ENCODE peak calls at places on chromosome 11, in six cellular contexts. R, I, G, A, O and N are unnamed samples.

GRCh38 chr11:117181586-117182550 is 3.3 kb downstream of the SIDT2 start:
- DNase-seq in O (no peak), G (peak; percentile 57), A (no peak), I (peak; percentile 7), R (no peak), N (peak; percentile 65)

GRCh38 chr11:93370260-93370659 is 39.7 kb downstream of the DEUP1 start:
- DNase-seq in A (no peak), I (no peak), R (peak; percentile 37), G (no peak), O (no peak), N (no peak)

GRCh38 chr11:27055065-27055682 is 14.6 kb downstream of the BBOX1 start:
- DNase-seq in R (peak; percentile 60), A (no peak), I (peak; percentile 46), O (no peak), G (no peak), N (no peak)

GRCh38 chr11:44949160-44950035 is 1.3 kb downstream of the TP53I11 start:
- DNase-seq in R (no peak), A (peak; percentile 61), G (no peak), I (peak; percentile 79), O (peak; percentile 88), N (no peak)

GRCh38 chr11:65719887-65720236 is 736 bp downstream of the RNASEH2C start:
- DNase-seq in G (no peak), A (peak; percentile 49), I (no peak), O (no peak), R (peak; percentile 49), N (no peak)

GRCh38 chr11:125164422-125165110 is at the start of gene PKNOX2:
- DNase-seq in O (peak; percentile 88), R (peak; percentile 89), G (peak; percentile 81), I (peak; percentile 58), A (peak; percentile 68), N (peak; percentile 97)

GRCh38 chr11:125332821-125333220 is 163.2 kb downstream of the FEZ1 start:
- DNase-seq in G (no peak), O (peak; percentile 61), I (no peak), A (no peak), R (no peak), N (no peak)

GRCh38 chr11:76107946-76108345 is 98.4 kb downstream of the WNT11 start:
- DNase-seq in G (no peak), A (no peak), O (no peak), I (no peak), R (no peak), N (no peak)

GRCh38 chr11:114219559-114220349 is 76.4 kb upstream of the NNMT start:
- DNase-seq in G (peak; percentile 73), A (no peak), O (no peak), I (no peak), R (no peak), N (no peak)

GRCh38 chr11:47551086-47551485 is 1.8 kb downstream of the CELF1 start:
- DNase-seq in A (no peak), O (no peak), I (no peak), R (peak; percentile 35), G (no peak), N (no peak)
- TF ChIP-seq CTCF in A (no peak), O (peak; percentile 9), I (no peak), R (peak; percentile 29), G (no peak), N (peak; percentile 44)

GRCh38 chr11:12664410-12664809 is 9.8 kb upstream of the TEAD1 start:
- DNase-seq in A (no peak), O (no peak), I (no peak), G (no peak), R (no peak), N (no peak)
- TF ChIP-seq CTCF in A (no peak), O (no peak), I (no peak), G (no peak), R (no peak), N (no peak)

GRCh38 chr11:119316729-119317591 is at the start of gene MCAM:
- DNase-seq in A (no peak), O (no peak), G (no peak), I (no peak), R (peak; percentile 55), N (no peak)

GRCh38 chr11:119314748-119315138 is 2.2 kb downstream of the MCAM start:
- DNase-seq in A (no peak), G (no peak), O (no peak), I (no peak), R (no peak), N (no peak)

GRCh38 chr11:119317592-119318239 is 786 bp upstream of the MCAM start:
- DNase-seq in G (no peak), R (no peak), I (no peak), A (no peak), O (no peak), N (no peak)

GRCh38 chr11:119316017-119316728 is 757 bp downstream of the MCAM start:
- DNase-seq in A (no peak), G (no peak), I (no peak), R (no peak), O (no peak), N (peak; percentile 95)

GRCh38 chr11:119315139-119316016 is 1.6 kb downstream of the MCAM start:
- DNase-seq in R (peak; percentile 53), O (peak; percentile 87), A (no peak), I (no peak), G (no peak), N (no peak)
- TF ChIP-seq CTCF in R (peak; percentile 21), O (no peak), A (no peak), I (no peak), G (no peak), N (peak; percentile 29)

DNA sequence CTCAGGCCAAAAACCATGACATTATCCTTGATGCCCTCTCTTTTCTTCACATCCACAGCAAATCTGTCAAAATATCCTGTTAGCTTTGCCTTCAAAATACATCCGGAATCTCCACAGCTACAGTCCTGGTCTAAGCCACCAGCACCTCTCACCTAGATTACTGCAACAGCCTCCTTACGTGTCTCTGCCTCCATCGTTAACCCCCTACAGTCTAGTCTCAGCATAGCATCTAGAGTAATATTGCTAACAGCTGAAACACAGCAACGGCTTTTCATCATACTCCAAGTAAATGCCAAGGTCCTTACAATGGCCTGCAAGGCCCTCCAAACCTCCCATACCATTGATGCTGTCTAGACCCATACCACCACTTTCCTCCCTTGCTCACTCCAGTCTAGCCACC is 4.4 kb downstream of the TSG101 start:
- DNase-seq in O (no peak), R (peak; percentile 24), I (no peak), G (no peak), A (no peak), N (no peak)
- TF ChIP-seq CTCF in O (no peak), R (no peak), I (no peak), G (no peak), A (no peak), N (no peak)